ENCODE peak calls at places on chromosomes 1 and 21, in five cellular contexts. M is osteoblast, U is stomach, I is heart left ventricle, L is fibroblast of lung. P is an unnamed sample.

GRCh38 chr1:156804026-156804425 is 12.6 kb downstream of the SH2D2A start:
- DNase-seq in M (no peak), U (no peak), I (no peak), L (no peak), P (no peak)

GRCh38 chr21:18318156-18318555 is 73.5 kb downstream of the CHODL start:
- DNase-seq in M (no peak), U (no peak), I (no peak), L (no peak), P (no peak)

GRCh38 chr1:230584660-230585059 is 57.6 kb upstream of the COG2 start:
- DNase-seq in M (no peak), U (no peak), I (no peak), L (no peak), P (no peak)

GRCh38 chr21:38918629-38919346 is 113.1 kb downstream of the ETS2 start:
- DNase-seq in M (no peak), U (peak; percentile 47), I (no peak), L (no peak), P (no peak)

GRCh38 chr1:245160288-245160687 is 5.5 kb downstream of the KIF26B start:
- DNase-seq in M (no peak), U (no peak), I (no peak), L (no peak), P (no peak)

GRCh38 chr1:243268284-243268653 is 12.4 kb downstream of the SDCCAG8 start:
- DNase-seq in M (peak; percentile 88), U (no peak), I (no peak), L (peak; percentile 98), P (no peak)

GRCh38 chr21:30227633-30228404 is 11.9 kb upstream of the CLDN8 start:
- DNase-seq in M (peak; percentile 53), U (no peak), I (no peak), L (peak; percentile 82), P (no peak)

GRCh38 chr21:37063433-37063832 is 9.4 kb downstream of the PIGP start:
- DNase-seq in M (no peak), U (no peak), I (no peak), L (no peak), P (no peak)

GRCh38 chr1:244730153-244730933 is 77.4 kb downstream of the DESI2 start:
- DNase-seq in M (peak; percentile 93), U (peak; percentile 64), I (peak; percentile 51), L (peak; percentile 70), P (peak; percentile 44)

GRCh38 chr21:37208056-37208705 is 59.0 kb downstream of the VPS26C start:
- DNase-seq in M (peak; percentile 73), U (peak; percentile 62), I (peak; percentile 88), L (peak; percentile 14), P (peak; percentile 85)

GRCh38 chr1:226921504-226921903 is 18.6 kb upstream of the COQ8A start:
- DNase-seq in M (no peak), U (no peak), I (no peak), L (no peak), P (no peak)

GRCh38 chr1:109185990-109186703 is 27.6 kb upstream of the SARS1 start:
- DNase-seq in M (no peak), U (no peak), I (no peak), L (no peak), P (no peak)

GRCh38 chr1:109906160-109906838 is 4.3 kb upstream of the CSF1 start:
- DNase-seq in M (no peak), U (no peak), I (no peak), L (no peak), P (peak; percentile 50)

GRCh38 chr1:970973-971730 is 4.9 kb downstream of the PLEKHN1 start:
- DNase-seq in M (peak; percentile 61), U (no peak), I (peak; percentile 25), L (no peak), P (no peak)

GRCh38 chr1:41431490-41432350 is 52.8 kb downstream of the EDN2 start:
- DNase-seq in M (peak; percentile 80), U (peak; percentile 34), I (peak; percentile 73), L (no peak), P (no peak)

GRCh38 chr1:196178083-196178635 is 430.1 kb downstream of the KCNT2 start:
- DNase-seq in M (no peak), U (no peak), I (no peak), L (peak; percentile 41), P (no peak)

DNA sequence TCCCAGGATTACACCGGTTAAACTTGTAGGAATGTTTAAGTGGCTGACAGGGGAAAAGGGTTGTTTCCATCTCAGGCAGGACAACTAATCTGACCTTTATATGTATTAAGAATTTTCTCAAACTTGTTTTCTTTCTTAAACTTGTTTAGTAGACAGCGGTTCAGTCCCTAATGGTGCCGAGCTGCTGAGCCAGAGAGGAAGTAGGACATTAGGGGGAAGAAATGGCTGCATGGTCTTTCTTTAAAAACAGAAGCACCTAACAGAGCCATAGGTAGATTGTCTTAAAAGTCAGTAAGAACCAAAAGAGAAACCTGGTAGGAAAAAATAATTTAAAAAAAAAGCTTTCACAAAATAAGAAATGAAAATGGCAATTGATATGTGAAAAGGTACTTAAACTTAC is 3.3 kb downstream of the GBP4 start:
- DNase-seq in M (no peak), U (no peak), I (no peak), L (no peak), P (no peak)
- H3K4me3 ChIP-seq in M (no peak overlapping the region), U (no peak overlapping the region), I (no peak overlapping the region), L (no peak overlapping the region), P (no peak overlapping the region)

GRCh38 chr1:17762313-17762712 is 7.2 kb downstream of the ACTL8 start:
- DNase-seq in M (no peak), U (no peak), I (no peak), L (no peak), P (no peak)

GRCh38 chr1:17757426-17757825 is 2.3 kb downstream of the ACTL8 start:
- DNase-seq in M (no peak), U (no peak), I (no peak), L (no peak), P (no peak)

GRCh38 chr1:17755120-17755519 is at the start of gene ACTL8:
- DNase-seq in M (no peak), U (no peak), I (no peak), L (no peak), P (no peak)

GRCh38 chr1:17763995-17764394 is 8.9 kb downstream of the ACTL8 start:
- DNase-seq in M (no peak), U (no peak), I (no peak), L (no peak), P (no peak)

GRCh38 chr1:17759114-17759513 is 4.0 kb downstream of the ACTL8 start:
- DNase-seq in M (no peak), U (no peak), I (no peak), L (no peak), P (peak; percentile 9)
- TF ChIP-seq CTCF in M (no peak), U (no peak), I (no peak), L (no peak), P (peak; percentile 42)

GRCh38 chr1:23657659-23658275 is 33.8 kb upstream of the RPL11 start:
- DNase-seq in M (peak; percentile 93), U (peak; percentile 54), I (peak; percentile 44), L (peak; percentile 23), P (no peak)
- H3K27me3 ChIP-seq in M (no peaks in the 10 kb centered on the region), U (peaks cover 13% of the 10 kb centered on the region), I (no peaks in the 10 kb centered on the region), L (peaks cover 4% of the 10 kb centered on the region), P (no peaks in the 10 kb centered on the region)

GRCh38 chr21:45555557-45556301 is 13.5 kb upstream of the SLC19A1 start:
- DNase-seq in M (peak; percentile 99), U (peak; percentile 89), I (peak; percentile 78), L (peak; percentile 88), P (no peak)
- H3K4me3 ChIP-seq in M (peak overlapping the region; percentile 72), U (peak overlapping the region; percentile 57), I (peak overlapping the region; percentile 54), L (peak overlapping the region; percentile 24), P (no peak overlapping the region)

GRCh38 chr1:216433175-216433574 is 9.9 kb upstream of the USH2A start:
- DNase-seq in M (no peak), U (no peak), I (no peak), L (no peak), P (no peak)

GRCh38 chr1:216430744-216431143 is 7.5 kb upstream of the USH2A start:
- DNase-seq in M (no peak), U (no peak), I (no peak), L (no peak), P (no peak)

GRCh38 chr1:216437603-216438002 is 14.4 kb upstream of the USH2A start:
- DNase-seq in M (no peak), U (no peak), I (no peak), L (no peak), P (no peak)

GRCh38 chr1:216434232-216434631 is 11.0 kb upstream of the USH2A start:
- DNase-seq in M (no peak), U (no peak), I (no peak), L (no peak), P (no peak)
- TF ChIP-seq CTCF in M (no peak), U (no peak), I (no peak), L (no peak), P (no peak)

GRCh38 chr1:8382051-8382505 is 64.2 kb downstream of the SLC45A1 start:
- DNase-seq in M (peak; percentile 42), U (no peak), I (no peak), L (peak; percentile 61), P (no peak)
- H3K27me3 ChIP-seq in M (no peaks in the 10 kb centered on the region), U (no peaks in the 10 kb centered on the region), I (no peaks in the 10 kb centered on the region), L (no peaks in the 10 kb centered on the region), P (no peaks in the 10 kb centered on the region)

GRCh38 chr1:115893545-115893944 is 52.6 kb upstream of the NHLH2 start:
- DNase-seq in M (no peak), U (no peak), I (no peak), L (no peak), P (no peak)

GRCh38 chr1:115898020-115898419 is 57.1 kb upstream of the NHLH2 start:
- DNase-seq in M (no peak), U (no peak), I (no peak), L (no peak), P (no peak)
- H3K4me3 ChIP-seq in M (no peak overlapping the region), U (no peak overlapping the region), I (no peak overlapping the region), L (no peak overlapping the region), P (no peak overlapping the region)

P was measured in GM06990.